ENCODE peak calls at places on chromosomes 6 and 20, in seven cellular contexts. One of them, this sample, is unnamed.
A peak's percentile ranks its signal among the peaks of the same experiment; 100 is the strongest.

GRCh38 chr6:14799928-14800327 is 445.9 kb upstream of the JARID2 start:
- DNase-seq in mesenchymal stem cell: peak; percentile 85
- DNase-seq in neuronal stem cell: peak; percentile 65
- DNase-seq in trophoblast cell: peak; percentile 52
- DNase-seq in mesendoderm: peak; percentile 97
- DNase-seq in H9: peak; percentile 69
- DNase-seq in H1: no peak
- DNase-seq in this sample: peak; percentile 81

GRCh38 chr6:125707615-125708243 is 41.7 kb upstream of the HEY2 start:
- DNase-seq in neuronal stem cell: no peak
- DNase-seq in H9: peak; percentile 54
- DNase-seq in mesendoderm: peak; percentile 24
- DNase-seq in mesenchymal stem cell: no peak
- DNase-seq in trophoblast cell: no peak
- DNase-seq in H1: no peak
- DNase-seq in this sample: no peak

GRCh38 chr20:61303217-61303616 is 51.2 kb downstream of the CDH4 start:
- DNase-seq in H9: no peak
- DNase-seq in H1: no peak
- DNase-seq in trophoblast cell: no peak
- DNase-seq in neuronal stem cell: no peak
- DNase-seq in mesenchymal stem cell: no peak
- DNase-seq in mesendoderm: no peak
- DNase-seq in this sample: no peak

GRCh38 chr20:47493175-47493953 is 8.3 kb upstream of the NCOA3 start:
- DNase-seq in neuronal stem cell: no peak
- DNase-seq in mesendoderm: no peak
- DNase-seq in H1: no peak
- DNase-seq in mesenchymal stem cell: peak; percentile 75
- DNase-seq in trophoblast cell: peak; percentile 70
- DNase-seq in H9: no peak
- DNase-seq in this sample: peak; percentile 63

GRCh38 chr20:14407336-14407735 is 69.9 kb upstream of the FLRT3 start:
- DNase-seq in mesendoderm: no peak
- DNase-seq in mesenchymal stem cell: no peak
- DNase-seq in H9: no peak
- DNase-seq in neuronal stem cell: no peak
- DNase-seq in H1: no peak
- DNase-seq in trophoblast cell: no peak
- DNase-seq in this sample: no peak

GRCh38 chr6:35727206-35727934 is 9.5 kb upstream of the ARMC12 start:
- DNase-seq in mesendoderm: peak; percentile 85
- DNase-seq in H9: peak; percentile 77
- DNase-seq in mesenchymal stem cell: peak; percentile 87
- DNase-seq in H1: no peak
- DNase-seq in neuronal stem cell: no peak
- DNase-seq in trophoblast cell: no peak
- DNase-seq in this sample: peak; percentile 60

GRCh38 chr20:12591949-12592470 is 416.8 kb upstream of the SPTLC3 start:
- DNase-seq in H1: no peak
- DNase-seq in mesenchymal stem cell: no peak
- DNase-seq in mesendoderm: peak; percentile 78
- DNase-seq in H9: no peak
- DNase-seq in neuronal stem cell: no peak
- DNase-seq in trophoblast cell: peak; percentile 57
- DNase-seq in this sample: no peak

GRCh38 chr6:36893976-36894932 is 8.5 kb downstream of the C6orf89 start:
- DNase-seq in mesenchymal stem cell: no peak
- DNase-seq in H1: no peak
- DNase-seq in neuronal stem cell: no peak
- DNase-seq in mesendoderm: no peak
- DNase-seq in H9: no peak
- DNase-seq in trophoblast cell: no peak
- DNase-seq in this sample: no peak

GRCh38 chr6:163709693-163710092 is 295.2 kb downstream of the QKI start:
- DNase-seq in neuronal stem cell: no peak
- DNase-seq in mesenchymal stem cell: no peak
- DNase-seq in H1: no peak
- DNase-seq in trophoblast cell: no peak
- DNase-seq in H9: no peak
- DNase-seq in mesendoderm: no peak
- DNase-seq in this sample: no peak

GRCh38 chr6:135128268-135128914 is 52.7 kb upstream of the MYB start:
- DNase-seq in mesenchymal stem cell: no peak
- DNase-seq in neuronal stem cell: no peak
- DNase-seq in trophoblast cell: no peak
- DNase-seq in mesendoderm: no peak
- DNase-seq in H1: no peak
- DNase-seq in H9: no peak
- DNase-seq in this sample: no peak

GRCh38 chr20:23880426-23880825 is 878 bp upstream of the CST5 start:
- DNase-seq in H9: no peak
- DNase-seq in neuronal stem cell: no peak
- DNase-seq in mesendoderm: no peak
- DNase-seq in mesenchymal stem cell: no peak
- DNase-seq in trophoblast cell: no peak
- DNase-seq in H1: no peak
- DNase-seq in this sample: peak; percentile 3

GRCh38 chr6:105363100-105363754 is 39.7 kb downstream of the PREP start:
- DNase-seq in H9: no peak
- DNase-seq in neuronal stem cell: no peak
- DNase-seq in mesenchymal stem cell: peak; percentile 52
- DNase-seq in trophoblast cell: no peak
- DNase-seq in mesendoderm: no peak
- DNase-seq in H1: no peak
- DNase-seq in this sample: peak; percentile 47

GRCh38 chr6:147154454-147154853 is 49.8 kb upstream of the STXBP5 start:
- DNase-seq in mesendoderm: no peak
- DNase-seq in mesenchymal stem cell: no peak
- DNase-seq in H9: no peak
- DNase-seq in trophoblast cell: no peak
- DNase-seq in H1: no peak
- DNase-seq in neuronal stem cell: no peak
- DNase-seq in this sample: peak; percentile 79

GRCh38 chr6:90478278-90478677 is 108.6 kb downstream of the MAP3K7 start:
- DNase-seq in neuronal stem cell: no peak
- DNase-seq in H1: peak; percentile 31
- DNase-seq in H9: peak; percentile 83
- DNase-seq in mesendoderm: peak; percentile 86
- DNase-seq in trophoblast cell: no peak
- DNase-seq in mesenchymal stem cell: no peak
- DNase-seq in this sample: no peak

DNA sequence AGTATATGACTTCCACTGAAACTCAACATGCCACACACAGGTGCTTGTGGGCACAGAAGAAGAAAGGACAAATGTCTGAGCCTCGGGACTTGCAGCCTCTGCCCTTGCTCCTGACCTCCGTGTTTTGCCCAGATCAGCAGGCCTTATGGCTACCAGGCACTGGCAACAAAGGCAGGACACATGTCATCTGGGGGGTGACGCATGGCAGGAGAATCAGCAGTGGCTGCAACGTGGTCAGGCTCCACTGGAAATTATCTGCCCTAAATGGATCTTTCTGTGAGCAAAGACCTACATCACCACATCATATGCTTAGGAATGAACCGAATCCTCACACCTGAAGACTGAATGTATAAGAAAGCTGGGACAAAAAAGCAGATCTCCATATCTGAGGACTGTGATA is 78.9 kb downstream of the ELOVL5 start:
- DNase-seq in mesendoderm: no peak
- DNase-seq in mesenchymal stem cell: no peak
- DNase-seq in H1: no peak
- DNase-seq in trophoblast cell: peak; percentile 80
- DNase-seq in neuronal stem cell: no peak
- DNase-seq in H9: no peak
- DNase-seq in this sample: no peak
- H3K18ac ChIP-seq in mesendoderm: no peak overlapping the region
- H3K18ac ChIP-seq in mesenchymal stem cell: no peak overlapping the region
- H3K18ac ChIP-seq in H1: no peak overlapping the region
- H3K18ac ChIP-seq in trophoblast cell: no peak overlapping the region
- H3K18ac ChIP-seq in neuronal stem cell: no peak overlapping the region
- H3K18ac ChIP-seq in H9: no peak overlapping the region
- H3K18ac ChIP-seq in this sample: no peak overlapping the region

DNA sequence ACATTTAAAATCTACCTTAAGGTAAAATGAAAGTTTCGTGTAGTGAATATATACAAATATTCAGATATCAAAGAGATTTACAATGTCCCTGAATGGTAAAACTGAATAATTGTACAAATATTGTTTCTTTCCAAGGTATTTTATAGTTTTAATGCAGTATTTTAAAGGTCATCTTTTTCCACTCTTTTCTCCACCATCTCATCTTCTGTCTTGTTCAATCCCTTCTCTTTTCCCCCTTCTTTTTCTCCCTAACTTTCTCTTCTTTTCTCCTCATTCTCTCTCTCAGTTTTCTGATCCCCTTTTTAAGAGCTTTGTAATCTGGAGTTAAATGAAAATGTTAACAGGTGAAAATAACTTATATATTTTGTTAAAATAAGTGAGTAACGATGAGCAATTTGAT is 126.9 kb downstream of the ADGRB3 start:
- DNase-seq in H9: no peak
- DNase-seq in neuronal stem cell: no peak
- DNase-seq in H1: no peak
- DNase-seq in mesenchymal stem cell: no peak
- DNase-seq in trophoblast cell: no peak
- DNase-seq in mesendoderm: no peak
- DNase-seq in this sample: no peak
- H3K18ac ChIP-seq in H9: no peak overlapping the region
- H3K18ac ChIP-seq in neuronal stem cell: no peak overlapping the region
- H3K18ac ChIP-seq in H1: no peak overlapping the region
- H3K18ac ChIP-seq in mesenchymal stem cell: no peak overlapping the region
- H3K18ac ChIP-seq in trophoblast cell: no peak overlapping the region
- H3K18ac ChIP-seq in mesendoderm: no peak overlapping the region
- H3K18ac ChIP-seq in this sample: no peak overlapping the region

DNA sequence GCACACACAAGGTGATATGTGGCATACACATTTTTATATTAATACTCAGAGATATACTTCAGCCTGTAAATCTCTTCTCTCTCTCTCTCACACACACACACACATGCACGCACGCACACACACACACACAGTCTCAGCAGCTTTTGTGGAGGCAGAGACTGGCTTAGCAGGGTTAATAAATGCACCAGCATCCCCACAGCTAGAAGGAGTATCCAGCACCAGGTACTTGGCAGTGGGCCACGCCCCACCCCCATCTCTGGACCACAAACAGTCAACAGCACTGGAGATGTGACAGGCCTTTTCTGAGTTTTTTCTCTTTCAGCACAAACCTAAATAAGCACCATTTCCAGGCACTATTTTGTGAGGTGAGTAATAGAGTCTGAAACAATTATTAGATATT is 47.3 kb upstream of the LRFN2 start:
- DNase-seq in H1: no peak
- DNase-seq in neuronal stem cell: no peak
- DNase-seq in H9: no peak
- DNase-seq in mesenchymal stem cell: peak; percentile 11
- DNase-seq in mesendoderm: no peak
- DNase-seq in trophoblast cell: no peak
- DNase-seq in this sample: no peak
- H3K18ac ChIP-seq in H1: no peak overlapping the region
- H3K18ac ChIP-seq in neuronal stem cell: no peak overlapping the region
- H3K18ac ChIP-seq in H9: no peak overlapping the region
- H3K18ac ChIP-seq in mesenchymal stem cell: no peak overlapping the region
- H3K18ac ChIP-seq in mesendoderm: no peak overlapping the region
- H3K18ac ChIP-seq in trophoblast cell: no peak overlapping the region
- H3K18ac ChIP-seq in this sample: no peak overlapping the region

DNA sequence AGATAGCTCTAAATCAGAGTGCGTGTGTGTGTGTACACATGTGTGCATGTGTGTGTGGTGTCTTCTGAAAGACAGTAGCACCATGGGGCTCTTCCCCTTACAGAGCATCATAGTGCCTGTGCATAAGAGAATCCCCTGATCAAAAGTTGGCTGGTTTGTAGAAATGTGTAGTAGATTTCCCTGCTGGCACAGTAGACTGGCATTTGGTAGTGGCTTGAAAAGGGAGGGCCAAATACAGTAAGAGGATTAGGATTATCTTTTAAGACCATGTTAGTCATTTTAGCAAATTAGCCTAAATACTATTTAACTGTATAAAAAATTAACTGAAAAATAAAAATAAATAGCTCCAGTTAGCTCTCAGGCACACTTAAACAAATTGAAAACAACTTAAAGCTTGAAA is 112.6 kb downstream of the B3GAT2 start:
- DNase-seq in H9: no peak
- DNase-seq in trophoblast cell: no peak
- DNase-seq in neuronal stem cell: no peak
- DNase-seq in mesendoderm: no peak
- DNase-seq in mesenchymal stem cell: no peak
- DNase-seq in H1: no peak
- DNase-seq in this sample: no peak
- H3K18ac ChIP-seq in H9: no peak overlapping the region
- H3K18ac ChIP-seq in trophoblast cell: no peak overlapping the region
- H3K18ac ChIP-seq in neuronal stem cell: no peak overlapping the region
- H3K18ac ChIP-seq in mesendoderm: no peak overlapping the region
- H3K18ac ChIP-seq in mesenchymal stem cell: no peak overlapping the region
- H3K18ac ChIP-seq in H1: no peak overlapping the region
- H3K18ac ChIP-seq in this sample: no peak overlapping the region

DNA sequence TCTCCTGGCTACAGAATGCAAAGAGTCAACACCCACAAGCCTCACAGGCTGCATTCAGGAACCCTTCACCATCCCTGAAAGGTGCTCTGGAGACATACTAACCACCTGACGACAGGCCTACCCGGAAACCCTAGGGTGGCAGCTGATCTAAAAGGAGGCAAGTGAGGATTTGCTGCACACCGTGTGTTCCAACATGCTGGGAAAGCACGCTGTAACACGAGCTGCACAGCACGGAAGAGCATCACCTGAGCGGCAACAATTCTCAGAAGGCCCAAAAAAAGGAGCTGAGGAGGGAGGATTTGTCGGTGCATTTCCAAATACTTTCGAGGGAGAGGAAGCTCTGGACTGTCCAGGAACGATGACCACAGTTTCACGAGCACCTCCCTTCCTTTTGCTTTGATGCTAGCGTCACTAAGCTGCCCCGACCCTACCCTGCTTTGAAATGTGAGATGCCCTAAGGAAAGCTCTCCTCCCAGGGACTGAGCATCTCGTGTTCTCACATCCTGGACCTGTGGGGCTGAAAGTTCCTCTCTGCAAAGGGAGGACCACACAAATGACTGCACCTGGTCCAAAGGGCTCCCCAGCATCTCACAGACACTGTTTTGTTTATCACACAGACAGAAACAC is 87.0 kb downstream of the PPP1R3G start:
- DNase-seq in H1: no peak
- DNase-seq in mesendoderm: no peak
- DNase-seq in neuronal stem cell: no peak
- DNase-seq in mesenchymal stem cell: no peak
- DNase-seq in H9: no peak
- DNase-seq in trophoblast cell: no peak
- DNase-seq in this sample: no peak
- H3K18ac ChIP-seq in H1: no peak overlapping the region
- H3K18ac ChIP-seq in mesendoderm: no peak overlapping the region
- H3K18ac ChIP-seq in neuronal stem cell: no peak overlapping the region
- H3K18ac ChIP-seq in mesenchymal stem cell: no peak overlapping the region
- H3K18ac ChIP-seq in H9: no peak overlapping the region
- H3K18ac ChIP-seq in trophoblast cell: no peak overlapping the region
- H3K18ac ChIP-seq in this sample: no peak overlapping the region

GRCh38 chr6:31386977-31387376 is 16.4 kb upstream of the MICA start:
- DNase-seq in mesendoderm: peak; percentile 74
- DNase-seq in mesenchymal stem cell: no peak
- DNase-seq in H9: peak; percentile 68
- DNase-seq in H1: no peak
- DNase-seq in neuronal stem cell: peak; percentile 36
- DNase-seq in trophoblast cell: no peak
- DNase-seq in this sample: no peak
- H3K18ac ChIP-seq in mesendoderm: no peak overlapping the region
- H3K18ac ChIP-seq in mesenchymal stem cell: no peak overlapping the region
- H3K18ac ChIP-seq in H9: no peak overlapping the region
- H3K18ac ChIP-seq in H1: no peak overlapping the region
- H3K18ac ChIP-seq in neuronal stem cell: no peak overlapping the region
- H3K18ac ChIP-seq in trophoblast cell: no peak overlapping the region
- H3K18ac ChIP-seq in this sample: no peak overlapping the region

GRCh38 chr6:26311385-26312095 is 53.5 kb upstream of the BTN3A2 start:
- DNase-seq in neuronal stem cell: no peak
- DNase-seq in mesendoderm: peak; percentile 95
- DNase-seq in H1: no peak
- DNase-seq in trophoblast cell: peak; percentile 50
- DNase-seq in mesenchymal stem cell: peak; percentile 73
- DNase-seq in H9: peak; percentile 66
- DNase-seq in this sample: peak; percentile 73
- H3K18ac ChIP-seq in neuronal stem cell: peak overlapping the region; percentile 2
- H3K18ac ChIP-seq in mesendoderm: no peak overlapping the region
- H3K18ac ChIP-seq in H1: no peak overlapping the region
- H3K18ac ChIP-seq in trophoblast cell: no peak overlapping the region
- H3K18ac ChIP-seq in mesenchymal stem cell: no peak overlapping the region
- H3K18ac ChIP-seq in H9: no peak overlapping the region
- H3K18ac ChIP-seq in this sample: no peak overlapping the region

This sample was measured in IMR-90.